ENCODE peak calls at places on chromosomes 16 and 17, in seven cellular contexts. One of them, this sample, is unnamed.
A peak's percentile ranks its signal among the peaks of the same experiment; 100 is the strongest.

GRCh38 chr17:70158581-70158980 is 10.8 kb upstream of the KCNJ2 start:
- DNase-seq in GM04503: no peak
- DNase-seq in CD4-positive, alpha-beta T cell: no peak
- DNase-seq in left ventricle myocardium inferior: no peak
- DNase-seq in islet precursor cell: no peak
- DNase-seq in mucosa of descending colon: no peak
- DNase-seq in fibroblast of lung: no peak
- DNase-seq in this sample: no peak

GRCh38 chr17:82025401-82026107 is 2.4 kb downstream of the LRRC45 start:
- DNase-seq in mucosa of descending colon: no peak
- DNase-seq in fibroblast of lung: no peak
- DNase-seq in left ventricle myocardium inferior: no peak
- DNase-seq in GM04503: no peak
- DNase-seq in islet precursor cell: no peak
- DNase-seq in CD4-positive, alpha-beta T cell: no peak
- DNase-seq in this sample: no peak

GRCh38 chr16:57263585-57264351 is 18.7 kb downstream of the ARL2BP start:
- DNase-seq in CD4-positive, alpha-beta T cell: no peak
- DNase-seq in mucosa of descending colon: no peak
- DNase-seq in fibroblast of lung: no peak
- DNase-seq in left ventricle myocardium inferior: no peak
- DNase-seq in islet precursor cell: peak; percentile 45
- DNase-seq in GM04503: no peak
- DNase-seq in this sample: peak; percentile 38

GRCh38 chr16:10226672-10227306 is 44.6 kb upstream of the GRIN2A start:
- DNase-seq in mucosa of descending colon: no peak
- DNase-seq in left ventricle myocardium inferior: no peak
- DNase-seq in islet precursor cell: no peak
- DNase-seq in GM04503: no peak
- DNase-seq in fibroblast of lung: no peak
- DNase-seq in CD4-positive, alpha-beta T cell: no peak
- DNase-seq in this sample: no peak

GRCh38 chr16:31064882-31065461 is 9.1 kb downstream of the ZNF668 start:
- DNase-seq in islet precursor cell: peak; percentile 92
- DNase-seq in mucosa of descending colon: peak; percentile 21
- DNase-seq in CD4-positive, alpha-beta T cell: no peak
- DNase-seq in fibroblast of lung: peak; percentile 96
- DNase-seq in GM04503: peak; percentile 92
- DNase-seq in left ventricle myocardium inferior: peak; percentile 68
- DNase-seq in this sample: no peak

GRCh38 chr16:75004460-75004859 is 5.6 kb downstream of the ZNRF1 start:
- DNase-seq in left ventricle myocardium inferior: no peak
- DNase-seq in mucosa of descending colon: no peak
- DNase-seq in GM04503: no peak
- DNase-seq in fibroblast of lung: no peak
- DNase-seq in islet precursor cell: no peak
- DNase-seq in CD4-positive, alpha-beta T cell: no peak
- DNase-seq in this sample: no peak

GRCh38 chr17:13484020-13484419 is 117.7 kb downstream of the HS3ST3A1 start:
- DNase-seq in islet precursor cell: no peak
- DNase-seq in left ventricle myocardium inferior: no peak
- DNase-seq in mucosa of descending colon: no peak
- DNase-seq in fibroblast of lung: peak; percentile 74
- DNase-seq in GM04503: peak; percentile 13
- DNase-seq in CD4-positive, alpha-beta T cell: no peak
- DNase-seq in this sample: no peak

GRCh38 chr16:12231666-12232065 is 255.1 kb downstream of the SNX29 start:
- DNase-seq in mucosa of descending colon: no peak
- DNase-seq in CD4-positive, alpha-beta T cell: no peak
- DNase-seq in left ventricle myocardium inferior: no peak
- DNase-seq in fibroblast of lung: peak; percentile 86
- DNase-seq in islet precursor cell: no peak
- DNase-seq in GM04503: peak; percentile 70
- DNase-seq in this sample: no peak

GRCh38 chr17:27878776-27879562 is 14.2 kb downstream of the LYRM9 start:
- DNase-seq in mucosa of descending colon: no peak
- DNase-seq in fibroblast of lung: no peak
- DNase-seq in GM04503: no peak
- DNase-seq in islet precursor cell: no peak
- DNase-seq in CD4-positive, alpha-beta T cell: peak; percentile 37
- DNase-seq in left ventricle myocardium inferior: no peak
- DNase-seq in this sample: no peak

GRCh38 chr16:66699898-66700297 is 3.4 kb upstream of the CMTM4 start:
- DNase-seq in fibroblast of lung: no peak
- DNase-seq in GM04503: no peak
- DNase-seq in mucosa of descending colon: no peak
- DNase-seq in CD4-positive, alpha-beta T cell: no peak
- DNase-seq in islet precursor cell: no peak
- DNase-seq in left ventricle myocardium inferior: no peak
- DNase-seq in this sample: no peak

GRCh38 chr16:29198231-29198630 is 208.3 kb downstream of the NPIPB11 start:
- DNase-seq in left ventricle myocardium inferior: no peak
- DNase-seq in CD4-positive, alpha-beta T cell: no peak
- DNase-seq in islet precursor cell: no peak
- DNase-seq in fibroblast of lung: no peak
- DNase-seq in GM04503: no peak
- DNase-seq in mucosa of descending colon: no peak
- DNase-seq in this sample: no peak

GRCh38 chr16:12141556-12141955 is 165.0 kb downstream of the SNX29 start:
- DNase-seq in mucosa of descending colon: no peak
- DNase-seq in GM04503: no peak
- DNase-seq in left ventricle myocardium inferior: no peak
- DNase-seq in fibroblast of lung: no peak
- DNase-seq in CD4-positive, alpha-beta T cell: no peak
- DNase-seq in islet precursor cell: no peak
- DNase-seq in this sample: no peak

GRCh38 chr17:38751144-38751802 is 1.3 kb upstream of the PSMB3 start:
- DNase-seq in left ventricle myocardium inferior: no peak
- DNase-seq in CD4-positive, alpha-beta T cell: no peak
- DNase-seq in mucosa of descending colon: peak; percentile 51
- DNase-seq in GM04503: no peak
- DNase-seq in fibroblast of lung: no peak
- DNase-seq in islet precursor cell: no peak
- DNase-seq in this sample: peak; percentile 63

GRCh38 chr17:77555110-77555509 is 403.4 kb upstream of the TNRC6C start:
- DNase-seq in islet precursor cell: no peak
- DNase-seq in left ventricle myocardium inferior: no peak
- DNase-seq in mucosa of descending colon: no peak
- DNase-seq in GM04503: no peak
- DNase-seq in fibroblast of lung: no peak
- DNase-seq in CD4-positive, alpha-beta T cell: no peak
- DNase-seq in this sample: no peak

GRCh38 chr17:39752241-39752831 is 14.6 kb downstream of the GRB7 start:
- DNase-seq in islet precursor cell: peak; percentile 55
- DNase-seq in left ventricle myocardium inferior: no peak
- DNase-seq in fibroblast of lung: no peak
- DNase-seq in CD4-positive, alpha-beta T cell: no peak
- DNase-seq in GM04503: no peak
- DNase-seq in mucosa of descending colon: no peak
- DNase-seq in this sample: peak; percentile 64

This sample was measured in endodermal cell.